ENCODE peak calls at places on chromosomes 1 and 21, in ten cellular contexts. X is activated T-cell treated with anti-CD3 and anti-CD28 coated beads for 48 hours; G is left cardiac atrium; K is activated CD4-positive, CD25-positive, alpha-beta regulatory T cell treated with anti-CD3 and anti-CD28 coated beads, Interleukin-2, amount 50 U/mL, for 72 hours; T is GM12892; S is GM03348; Q is stimulated activated CD8-positive, alpha-beta memory T cell treated with anti-CD3 and anti-CD28 coated beads, Interleukin-4, amount 100 ng/mL, for 4 hours; H is COR-L47; Z is kidney tubule cell; W is glutamatergic neuron. R is an unnamed sample.

GRCh38 chr1:177620636-177621190 is 349.1 kb downstream of the SEC16B start:
- DNase-seq in K (no peak), Q (no peak), W (no peak), T (no peak), S (no peak), G (no peak), H (no peak), Z (peak; percentile 89), X (no peak), R (no peak)

GRCh38 chr1:31626451-31627202 is 9.1 kb downstream of the HCRTR1 start:
- DNase-seq in Q (no peak), S (peak; percentile 70), G (no peak), W (peak; percentile 72), K (no peak), H (no peak), T (no peak), Z (no peak), X (no peak), R (peak; percentile 51)

GRCh38 chr1:1832820-1833219 is 54.5 kb upstream of the NADK start:
- DNase-seq in T (no peak), Z (peak; percentile 63), S (no peak), G (no peak), Q (no peak), H (no peak), W (no peak), K (no peak), X (no peak), R (no peak)

GRCh38 chr1:89723863-89724262 is 90.9 kb downstream of the LRRC8C start:
- DNase-seq in G (peak; percentile 63), K (no peak), S (peak; percentile 58), H (no peak), Q (no peak), T (no peak), W (no peak), Z (no peak), X (no peak), R (peak; percentile 48)

GRCh38 chr1:217554849-217555248 is 76.0 kb downstream of the GPATCH2 start:
- DNase-seq in S (no peak), X (no peak), W (no peak), Z (peak; percentile 2), T (no peak), G (no peak), K (no peak), Q (no peak), H (no peak), R (no peak)

GRCh38 chr1:158169105-158169504 is 11.6 kb upstream of the CD1D start:
- DNase-seq in T (no peak), Z (no peak), X (no peak), H (no peak), K (no peak), G (no peak), S (no peak), Q (no peak), W (no peak), R (no peak)

GRCh38 chr1:199463521-199464127 is 563.9 kb upstream of the NR5A2 start:
- DNase-seq in X (no peak), H (peak; percentile 45), G (no peak), S (peak; percentile 10), K (no peak), T (no peak), Z (peak; percentile 69), Q (no peak), W (no peak), R (peak; percentile 45)

GRCh38 chr21:29206445-29206844 is 76.0 kb downstream of the MAP3K7CL start:
- DNase-seq in T (no peak), S (no peak), K (no peak), G (no peak), Z (no peak), H (no peak), X (no peak), W (no peak), Q (no peak), R (no peak)

GRCh38 chr1:12344611-12345299 is 114.9 kb downstream of the VPS13D start:
- DNase-seq in S (no peak), H (no peak), X (no peak), T (no peak), W (no peak), G (peak; percentile 32), Z (no peak), K (no peak), Q (no peak), R (no peak)

GRCh38 chr21:46203203-46203600 is 18.9 kb upstream of the SPATC1L start:
- DNase-seq in T (no peak), X (no peak), W (no peak), S (no peak), Z (no peak), H (no peak), Q (no peak), G (peak; percentile 6), K (no peak), R (no peak)

GRCh38 chr1:53195211-53195909 is 1.3 kb upstream of the CPT2 start:
- DNase-seq in T (no peak), H (no peak), X (no peak), S (no peak), K (no peak), Q (no peak), Z (no peak), W (no peak), G (no peak), R (no peak)

GRCh38 chr1:174222166-174222949 is 63.0 kb downstream of the RABGAP1L start:
- DNase-seq in X (no peak), S (peak; percentile 31), Z (peak; percentile 83), H (no peak), G (no peak), K (no peak), T (no peak), W (no peak), Q (no peak), R (peak; percentile 74)

GRCh38 chr1:205563927-205564441 is 59.5 kb downstream of the CDK18 start:
- DNase-seq in S (no peak), X (no peak), W (no peak), T (no peak), G (no peak), H (no peak), Q (no peak), Z (no peak), K (no peak), R (no peak)

GRCh38 chr1:1157914-1158710 is 15.6 kb upstream of the TTLL10 start:
- DNase-seq in Z (peak; percentile 69), G (peak; percentile 67), T (peak; percentile 88), H (no peak), Q (no peak), W (peak; percentile 64), K (peak; percentile 55), S (peak; percentile 77), X (no peak), R (peak; percentile 15)

GRCh38 chr1:10515627-10516026 is 40.9 kb downstream of the PEX14 start:
- DNase-seq in X (no peak), T (no peak), Z (peak; percentile 59), G (no peak), K (no peak), S (no peak), H (no peak), W (no peak), Q (no peak), R (no peak)

GRCh38 chr1:63245186-63245585 is 77.2 kb upstream of the FOXD3 start:
- DNase-seq in G (no peak), Q (no peak), X (no peak), S (no peak), K (no peak), W (no peak), H (no peak), T (no peak), Z (no peak), R (no peak)

GRCh38 chr1:229287257-229287656 is 16.3 kb downstream of the RAB4A start:
- DNase-seq in H (no peak), W (no peak), Q (no peak), T (no peak), Z (no peak), K (no peak), X (no peak), G (no peak), S (no peak), R (no peak)

GRCh38 chr1:82269466-82269865 is 468.7 kb downstream of the ADGRL2 start:
- DNase-seq in S (peak; percentile 2), G (no peak), Q (no peak), H (no peak), W (no peak), X (no peak), Z (peak; percentile 42), K (no peak), T (no peak), R (peak; percentile 64)

GRCh38 chr1:200445213-200445612 is 35.4 kb upstream of the ZNF281 start:
- DNase-seq in Z (peak; percentile 43), T (no peak), H (no peak), K (no peak), S (peak; percentile 56), X (no peak), G (no peak), W (no peak), Q (no peak), R (no peak)

GRCh38 chr1:54800899-54801759 is at the start of gene TTC22:
- DNase-seq in W (no peak), H (no peak), G (no peak), S (peak; percentile 47), K (peak; percentile 77), X (peak; percentile 61), T (peak; percentile 70), Z (peak; percentile 77), Q (peak; percentile 32), R (no peak)

GRCh38 chr1:148263128-148263905 is 111.2 kb upstream of the NBPF11 start:
- DNase-seq in X (peak; percentile 61), Z (peak; percentile 97), S (peak; percentile 58), K (peak; percentile 51), T (peak; percentile 40), G (peak; percentile 56), W (peak; percentile 56), H (no peak), Q (peak; percentile 7), R (peak; percentile 47)

GRCh38 chr1:181100015-181100905 is 11.8 kb downstream of the IER5 start:
- DNase-seq in Z (no peak), H (no peak), T (no peak), K (no peak), G (no peak), X (no peak), W (no peak), Q (no peak), S (no peak), R (no peak)

GRCh38 chr1:118948351-118948750 is 39.8 kb downstream of the TBX15 start:
- DNase-seq in S (no peak), H (no peak), Q (no peak), K (no peak), X (no peak), G (no peak), W (no peak), Z (no peak), T (no peak), R (no peak)